ENCODE peak calls at places on chromosomes 1 and 21, in eight cellular contexts. K, L, M, Z, W, T, I and Y are unnamed samples.

GRCh38 chr1:55868026-55868425 is 652.9 kb upstream of the USP24 start:
- DNase-seq in K (no peak), L (no peak), M (peak; percentile 24), Z (no peak), W (no peak), T (peak; percentile 12), I (no peak), Y (no peak)

GRCh38 chr1:115300087-115300856 is 37.8 kb downstream of the NGF start:
- DNase-seq in K (no peak), L (no peak), M (no peak), Z (no peak), W (no peak), T (peak; percentile 95), I (no peak), Y (no peak)

GRCh38 chr1:41238311-41239094 is 3.6 kb downstream of the SCMH1 start:
- DNase-seq in K (no peak), L (no peak), M (no peak), Z (no peak), W (no peak), T (peak; percentile 64), I (no peak), Y (no peak)

GRCh38 chr1:228236744-228237143 is 28.9 kb downstream of the OBSCN start:
- DNase-seq in K (no peak), L (peak; percentile 13), M (no peak), Z (peak; percentile 43), W (no peak), T (peak; percentile 25), I (no peak), Y (no peak)

GRCh38 chr1:215637041-215637573 is 70.0 kb downstream of the KCTD3 start:
- DNase-seq in K (no peak), L (no peak), M (no peak), Z (no peak), W (no peak), T (peak; percentile 22), I (no peak), Y (no peak)

GRCh38 chr1:191255354-191256057 is 777.8 kb upstream of the BRINP3 start:
- DNase-seq in K (no peak), L (no peak), M (no peak), Z (no peak), W (no peak), T (no peak), I (no peak), Y (no peak)

GRCh38 chr1:204084247-204084772 is 11.4 kb downstream of the SOX13 start:
- DNase-seq in K (no peak), L (no peak), M (peak; percentile 98), Z (peak; percentile 73), W (no peak), T (no peak), I (peak; percentile 44), Y (peak; percentile 86)

GRCh38 chr21:14815001-14815400 is 249.8 kb downstream of the NRIP1 start:
- DNase-seq in K (no peak), L (no peak), M (no peak), Z (no peak), W (no peak), T (no peak), I (no peak), Y (no peak)

GRCh38 chr1:99763956-99764355 is 2.5 kb downstream of the FRRS1 start:
- DNase-seq in K (no peak), L (no peak), M (no peak), Z (no peak), W (no peak), T (peak; percentile 84), I (no peak), Y (no peak)

GRCh38 chr1:227947678-227948492 is at the start of gene WNT9A:
- DNase-seq in K (no peak), L (no peak), M (peak; percentile 76), Z (peak; percentile 36), W (peak; percentile 18), T (peak; percentile 7), I (peak; percentile 81), Y (peak; percentile 72)

GRCh38 chr1:178037510-178038253 is 56.2 kb upstream of the RASAL2 start:
- DNase-seq in K (no peak), L (peak; percentile 40), M (no peak), Z (peak; percentile 94), W (no peak), T (peak; percentile 45), I (peak; percentile 83), Y (peak; percentile 23)

GRCh38 chr21:43321611-43322010 is 105.3 kb downstream of the SIK1 start:
- DNase-seq in K (no peak), L (no peak), M (no peak), Z (no peak), W (no peak), T (no peak), I (no peak), Y (no peak)

GRCh38 chr21:16488042-16488441 is 758.3 kb downstream of the USP25 start:
- DNase-seq in K (no peak), L (no peak), M (no peak), Z (no peak), W (no peak), T (peak; percentile 19), I (no peak), Y (no peak)

GRCh38 chr1:172647110-172647564 is 11.8 kb upstream of the FASLG start:
- DNase-seq in K (peak; percentile 28), L (no peak), M (no peak), Z (no peak), W (peak; percentile 57), T (no peak), I (no peak), Y (no peak)

GRCh38 chr1:208682664-208683013 is 438.5 kb upstream of the PLXNA2 start:
- DNase-seq in K (no peak), L (no peak), M (no peak), Z (no peak), W (no peak), T (no peak), I (no peak), Y (no peak)

GRCh38 chr1:241527146-241527545 is 5.0 kb upstream of the KMO start:
- DNase-seq in K (no peak), L (no peak), M (no peak), Z (no peak), W (no peak), T (no peak), I (no peak), Y (no peak)

GRCh38 chr1:228166170-228166936 is 749 bp downstream of the IBA57 start:
- DNase-seq in K (no peak), L (peak; percentile 71), M (peak; percentile 32), Z (peak; percentile 76), W (peak; percentile 59), T (peak; percentile 61), I (peak; percentile 56), Y (peak; percentile 86)

GRCh38 chr1:221337106-221337505 is 404.8 kb downstream of the DUSP10 start:
- DNase-seq in K (no peak), L (no peak), M (no peak), Z (no peak), W (no peak), T (no peak), I (no peak), Y (no peak)

GRCh38 chr1:11837767-11838348 is 9.7 kb downstream of the NPPA start:
- DNase-seq in K (no peak), L (no peak), M (no peak), Z (no peak), W (no peak), T (no peak), I (no peak), Y (no peak)

GRCh38 chr1:145757420-145757819 is 38.1 kb downstream of the CD160 start:
- DNase-seq in K (no peak), L (no peak), M (no peak), Z (no peak), W (no peak), T (no peak), I (no peak), Y (no peak)

GRCh38 chr1:183303901-183304300 is 114.3 kb downstream of the NMNAT2 start:
- DNase-seq in K (no peak), L (no peak), M (no peak), Z (no peak), W (no peak), T (peak; percentile 80), I (no peak), Y (no peak)

GRCh38 chr1:205072881-205073280 is 11.4 kb downstream of the TMEM81 start:
- DNase-seq in K (no peak), L (no peak), M (no peak), Z (no peak), W (no peak), T (peak; percentile 52), I (no peak), Y (no peak)